ENCODE peak calls at places on chromosomes 6 and 20, in ten cellular contexts. S, K, C, O, P, F, H, D, I and V are unnamed samples.

GRCh38 chr6:132084811-132085509 is 133.8 kb upstream of the CCN2 start:
- DNase-seq in S (no peak), K (peak), C (no peak), O (peak), P (no peak), F (no peak), H (no peak), D (no peak), I (no peak), V (no peak)

GRCh38 chr6:19311786-19312185 is 525.4 kb upstream of the ID4 start:
- DNase-seq in S (no peak), K (no peak), C (no peak), O (no peak), P (no peak), F (no peak), H (no peak), D (no peak), I (no peak), V (no peak)

GRCh38 chr20:63501818-63502670 is 3.2 kb upstream of the EEF1A2 start:
- DNase-seq in S (peak), K (no peak), C (peak), O (peak), P (peak), F (no peak), H (no peak), D (no peak), I (peak), V (no peak)

GRCh38 chr6:163793584-163793983 is 379.1 kb downstream of the QKI start:
- DNase-seq in S (no peak), K (peak), C (no peak), O (peak), P (no peak), F (no peak), H (no peak), D (no peak), I (no peak), V (no peak)

GRCh38 chr6:1910621-1911407 is 301.1 kb downstream of the FOXC1 start:
- DNase-seq in S (no peak), K (peak), C (peak), O (peak), P (no peak), F (no peak), H (no peak), D (no peak), I (no peak), V (no peak)

GRCh38 chr20:2658414-2659354 is 5.3 kb downstream of the IDH3B start:
- DNase-seq in S (no peak), K (peak), C (peak), O (no peak), P (no peak), F (no peak), H (peak), D (no peak), I (no peak), V (no peak)

GRCh38 chr20:41126719-41127118 is 10.6 kb upstream of the PLCG1 start:
- DNase-seq in S (no peak), K (no peak), C (no peak), O (no peak), P (no peak), F (no peak), H (no peak), D (no peak), I (no peak), V (no peak)

GRCh38 chr6:73085362-73085975 is 139.8 kb downstream of the KHDC1L start:
- DNase-seq in S (no peak), K (no peak), C (no peak), O (no peak), P (no peak), F (no peak), H (no peak), D (no peak), I (no peak), V (no peak)

GRCh38 chr6:52603000-52603795 is 26.3 kb upstream of the TRAM2 start:
- DNase-seq in S (no peak), K (peak), C (no peak), O (peak), P (no peak), F (no peak), H (no peak), D (no peak), I (no peak), V (no peak)

GRCh38 chr20:32809907-32810306 is 9.8 kb upstream of the MAPRE1 start:
- DNase-seq in S (no peak), K (no peak), C (no peak), O (no peak), P (no peak), F (no peak), H (no peak), D (no peak), I (no peak), V (no peak)

GRCh38 chr6:137240168-137240567 is 21.0 kb upstream of the IFNGR1 start:
- DNase-seq in S (no peak), K (peak), C (no peak), O (peak), P (no peak), F (no peak), H (no peak), D (no peak), I (no peak), V (no peak)

GRCh38 chr20:22904411-22904810 is 130.7 kb upstream of the SSTR4 start:
- DNase-seq in S (no peak), K (no peak), C (no peak), O (no peak), P (no peak), F (no peak), H (no peak), D (no peak), I (no peak), V (no peak)